ENCODE peak calls at places on chromosomes 11 and 22, in seven cellular contexts. V is H1, L is K562, X is HCT116, U is SK-N-SH, N is GM12878, Y is HepG2. S is an unnamed sample.

GRCh38 chr11:10742460-10743208 is 8.4 kb upstream of the CTR9 start:
- DNase-seq in V (no peak), L (peak; percentile 53), X (no peak), U (peak; percentile 57), N (no peak), Y (no peak), S (no peak)

GRCh38 chr11:26021026-26021425 is 310.9 kb upstream of the ANO3 start:
- DNase-seq in V (no peak), L (no peak), X (no peak), U (no peak), N (no peak), Y (no peak), S (no peak)

GRCh38 chr11:122706689-122707088 is 51.2 kb downstream of the UBASH3B start:
- DNase-seq in V (no peak), L (no peak), X (no peak), U (no peak), N (no peak), Y (peak; percentile 77), S (no peak)

GRCh38 chr11:102966011-102966410 is 10.5 kb upstream of the MMP13 start:
- DNase-seq in V (no peak), L (no peak), X (no peak), U (no peak), N (no peak), Y (no peak), S (no peak)

GRCh38 chr11:65416341-65417185 is 6.0 kb upstream of the NEAT1 start:
- DNase-seq in V (peak; percentile 68), L (peak; percentile 89), X (peak; percentile 54), U (peak; percentile 95), N (no peak), Y (peak; percentile 77), S (peak; percentile 93)

GRCh38 chr22:34105461-34106062 is 185.3 kb upstream of the LARGE1 start:
- DNase-seq in V (peak; percentile 51), L (no peak), X (no peak), U (peak; percentile 40), N (no peak), Y (peak; percentile 31), S (peak; percentile 4)

GRCh38 chr11:13929551-13929950 is 33.0 kb upstream of the SPON1 start:
- DNase-seq in V (no peak), L (no peak), X (no peak), U (no peak), N (no peak), Y (no peak), S (peak; percentile 55)

GRCh38 chr22:19287076-19287724 is 4.3 kb downstream of the CLTCL1 start:
- DNase-seq in V (no peak), L (no peak), X (no peak), U (no peak), N (no peak), Y (no peak), S (no peak)

GRCh38 chr11:536841-537621 is at the start of gene LRRC56:
- DNase-seq in V (no peak), L (peak; percentile 92), X (peak; percentile 84), U (no peak), N (peak; percentile 79), Y (peak; percentile 81), S (peak; percentile 95)

GRCh38 chr11:80103149-80103859 is 662.5 kb upstream of the TENM4 start:
- DNase-seq in V (no peak), L (no peak), X (no peak), U (no peak), N (no peak), Y (peak; percentile 15), S (no peak)

GRCh38 chr11:256952-257737 is 20.4 kb downstream of the PSMD13 start:
- DNase-seq in V (no peak), L (no peak), X (no peak), U (no peak), N (no peak), Y (no peak), S (no peak)

GRCh38 chr22:29580200-29580810 is 608 bp downstream of the NIPSNAP1 start:
- DNase-seq in V (no peak), L (no peak), X (no peak), U (peak; percentile 62), N (no peak), Y (peak; percentile 92), S (no peak)

GRCh38 chr11:36151933-36152580 is 137.2 kb downstream of the COMMD9 start:
- DNase-seq in V (no peak), L (no peak), X (no peak), U (no peak), N (no peak), Y (no peak), S (no peak)

GRCh38 chr22:49713003-49713402 is 114.7 kb downstream of the BRD1 start:
- DNase-seq in V (no peak), L (no peak), X (no peak), U (no peak), N (no peak), Y (no peak), S (no peak)

GRCh38 chr22:49709464-49709863 is 118.2 kb downstream of the BRD1 start:
- DNase-seq in V (no peak), L (no peak), X (no peak), U (no peak), N (no peak), Y (no peak), S (no peak)

GRCh38 chr22:49710746-49711145 is 116.9 kb downstream of the BRD1 start:
- DNase-seq in V (no peak), L (no peak), X (no peak), U (no peak), N (no peak), Y (no peak), S (no peak)

GRCh38 chr22:49715450-49715849 is 112.2 kb downstream of the BRD1 start:
- DNase-seq in V (no peak), L (no peak), X (no peak), U (no peak), N (no peak), Y (no peak), S (no peak)

GRCh38 chr22:49712195-49712791 is 115.4 kb downstream of the BRD1 start:
- DNase-seq in V (no peak), L (peak; percentile 56), X (no peak), U (no peak), N (no peak), Y (no peak), S (peak; percentile 34)
- TF ChIP-seq JUND in V (no peak), L (no peak), X (no peak), U (no peak), N (no peak), Y (no peak), S (no peak)

DNA sequence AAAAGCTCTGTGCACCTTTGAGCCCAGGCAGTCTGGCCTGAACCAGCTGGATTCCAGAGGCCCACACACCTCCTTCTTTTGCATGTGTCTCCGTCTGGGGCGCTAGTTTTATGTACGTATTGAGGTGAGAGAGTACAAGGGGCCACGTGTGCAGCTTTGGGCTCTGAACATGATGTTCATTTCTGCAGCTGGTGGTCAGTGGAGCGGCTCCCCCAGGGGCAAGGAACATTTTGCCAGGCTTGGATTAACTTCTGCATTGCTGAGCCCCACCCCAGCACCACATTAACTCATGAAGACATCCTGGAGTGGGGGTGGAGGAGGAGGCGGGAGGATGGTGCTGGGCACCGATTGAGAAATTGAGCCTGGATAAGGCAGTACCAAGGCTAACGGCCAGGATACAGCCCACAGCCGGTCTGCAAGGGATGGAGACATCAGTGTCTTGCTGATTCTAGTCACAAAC is 13.8 kb downstream of the USP2 start:
- DNase-seq in V (no peak), L (no peak), X (no peak), U (no peak), N (no peak), Y (no peak), S (no peak)
- TF ChIP-seq JUND in V (no peak), L (no peak), X (no peak), U (no peak), N (no peak), Y (no peak), S (no peak)

DNA sequence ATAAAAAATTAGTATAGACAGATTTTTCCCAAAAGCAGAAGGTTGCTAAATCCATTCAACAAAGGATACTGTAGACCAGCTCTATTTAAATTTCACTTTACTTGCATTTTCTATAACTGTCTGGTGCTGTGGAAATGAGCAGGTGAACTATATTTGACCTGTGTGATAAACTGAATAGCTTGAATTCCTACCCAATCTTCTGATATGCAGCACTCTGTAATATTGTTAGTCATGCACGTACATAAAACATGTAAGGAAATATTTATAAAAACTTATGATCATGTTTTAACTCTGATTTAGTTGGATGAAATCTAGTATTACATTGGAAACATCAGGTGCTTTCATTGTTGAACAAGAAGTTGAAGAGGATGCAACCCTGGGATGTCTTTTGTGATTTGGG is 213.6 kb downstream of the DBX1 start:
- DNase-seq in V (no peak), L (no peak), X (no peak), U (no peak), N (no peak), Y (no peak), S (no peak)
- TF ChIP-seq JUND in V (no peak), L (no peak), X (no peak), U (no peak), N (no peak), Y (no peak), S (no peak)

GRCh38 chr22:44683881-44684280 is 18.1 kb upstream of the PRR5 start:
- DNase-seq in V (no peak), L (no peak), X (no peak), U (no peak), N (no peak), Y (no peak), S (no peak)

GRCh38 chr22:44683237-44683636 is 18.8 kb upstream of the PRR5 start:
- DNase-seq in V (no peak), L (no peak), X (no peak), U (no peak), N (peak; percentile 45), Y (no peak), S (no peak)

GRCh38 chr22:44684506-44685383 is 17.3 kb upstream of the PRR5 start:
- DNase-seq in V (peak; percentile 85), L (peak; percentile 80), X (peak; percentile 83), U (peak; percentile 92), N (peak; percentile 63), Y (peak; percentile 92), S (peak; percentile 94)

GRCh38 chr22:44686873-44687600 is 15.0 kb upstream of the PRR5 start:
- DNase-seq in V (no peak), L (no peak), X (no peak), U (no peak), N (no peak), Y (peak; percentile 52), S (peak; percentile 18)

GRCh38 chr22:44685384-44686056 is 16.5 kb upstream of the PRR5 start:
- DNase-seq in V (no peak), L (peak; percentile 58), X (peak; percentile 35), U (peak; percentile 60), N (peak; percentile 71), Y (no peak), S (peak; percentile 83)
- TF ChIP-seq JUND in V (no peak), L (no peak), X (no peak), U (no peak), N (no peak), Y (no peak), S (no peak)

DNA sequence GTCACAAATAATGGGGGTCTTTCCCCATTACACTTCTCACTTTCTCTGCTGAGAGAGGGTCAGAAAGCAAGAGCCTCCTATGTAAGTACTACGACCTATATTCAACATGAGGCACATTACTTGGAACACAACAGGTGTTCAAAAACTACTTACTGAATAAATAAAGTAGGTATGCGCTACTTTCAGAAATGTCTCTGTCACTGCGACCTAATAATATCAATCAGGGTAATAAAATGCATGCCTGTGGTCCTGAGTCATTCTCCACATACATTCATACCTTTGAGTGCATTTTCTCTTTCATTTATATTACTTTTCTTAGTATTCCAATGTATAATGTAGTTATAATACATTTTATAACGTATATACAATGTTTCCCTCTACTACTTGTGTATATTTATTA is 838.9 kb downstream of the DLG2 start:
- DNase-seq in V (no peak), L (no peak), X (no peak), U (no peak), N (no peak), Y (no peak), S (peak; percentile 20)
- TF ChIP-seq JUND in V (no peak), L (no peak), X (no peak), U (no peak), N (no peak), Y (no peak), S (no peak)